ENCODE peak calls at places on chromosomes 5 and 9, in eight cellular contexts. I is WERI-Rb-1, B is coronary artery, V is SK-N-SH, X is colonic mucosa, G is AG09309, T is cardiac muscle cell, N is H1. L is an unnamed sample.

GRCh38 chr9:15155826-15156225 is 151.2 kb downstream of the TTC39B start:
- DNase-seq in I (no peak), B (no peak), V (peak; percentile 6), X (no peak), G (no peak), T (peak; percentile 54), N (no peak), L (no peak)

GRCh38 chr9:127921592-127922120 is 4.8 kb upstream of the ST6GALNAC4 start:
- DNase-seq in I (peak; percentile 71), B (no peak), V (peak; percentile 94), X (peak; percentile 82), G (no peak), T (peak; percentile 58), N (no peak), L (peak; percentile 50)

GRCh38 chr9:69204869-69205268 is 30.8 kb downstream of the TJP2 start:
- DNase-seq in I (no peak), B (no peak), V (no peak), X (no peak), G (no peak), T (peak; percentile 72), N (no peak), L (peak; percentile 33)

GRCh38 chr9:113963914-113964739 is 88.0 kb downstream of the ZNF618 start:
- DNase-seq in I (no peak), B (no peak), V (no peak), X (no peak), G (no peak), T (no peak), N (no peak), L (no peak)

GRCh38 chr5:72597456-72597948 is 90.3 kb upstream of the ZNF366 start:
- DNase-seq in I (no peak), B (no peak), V (no peak), X (no peak), G (peak; percentile 62), T (peak; percentile 91), N (no peak), L (peak; percentile 94)

GRCh38 chr5:150582281-150582791 is 58.1 kb upstream of the SYNPO start:
- DNase-seq in I (no peak), B (no peak), V (peak; percentile 86), X (peak; percentile 86), G (no peak), T (peak; percentile 90), N (no peak), L (peak; percentile 92)

GRCh38 chr5:57219386-57219785 is 45.5 kb downstream of the GPBP1 start:
- DNase-seq in I (no peak), B (no peak), V (no peak), X (no peak), G (no peak), T (no peak), N (no peak), L (no peak)

GRCh38 chr9:93017621-93018020 is 40.9 kb upstream of the SUSD3 start:
- DNase-seq in I (no peak), B (no peak), V (no peak), X (no peak), G (no peak), T (no peak), N (no peak), L (no peak)

GRCh38 chr5:670396-671270 is 22.5 kb downstream of the TPPP start:
- DNase-seq in I (no peak), B (no peak), V (peak; percentile 7), X (no peak), G (no peak), T (no peak), N (no peak), L (no peak)

GRCh38 chr5:110918683-110919082 is 152.8 kb upstream of the TSLP start:
- DNase-seq in I (no peak), B (no peak), V (no peak), X (no peak), G (no peak), T (no peak), N (no peak), L (no peak)

GRCh38 chr5:110916373-110917049 is 155.0 kb upstream of the TSLP start:
- DNase-seq in I (peak; percentile 58), B (no peak), V (no peak), X (no peak), G (peak; percentile 78), T (peak; percentile 92), N (no peak), L (peak; percentile 99)

GRCh38 chr5:110913221-110913620 is 158.3 kb upstream of the TSLP start:
- DNase-seq in I (no peak), B (no peak), V (no peak), X (no peak), G (no peak), T (no peak), N (no peak), L (peak; percentile 53)

DNA sequence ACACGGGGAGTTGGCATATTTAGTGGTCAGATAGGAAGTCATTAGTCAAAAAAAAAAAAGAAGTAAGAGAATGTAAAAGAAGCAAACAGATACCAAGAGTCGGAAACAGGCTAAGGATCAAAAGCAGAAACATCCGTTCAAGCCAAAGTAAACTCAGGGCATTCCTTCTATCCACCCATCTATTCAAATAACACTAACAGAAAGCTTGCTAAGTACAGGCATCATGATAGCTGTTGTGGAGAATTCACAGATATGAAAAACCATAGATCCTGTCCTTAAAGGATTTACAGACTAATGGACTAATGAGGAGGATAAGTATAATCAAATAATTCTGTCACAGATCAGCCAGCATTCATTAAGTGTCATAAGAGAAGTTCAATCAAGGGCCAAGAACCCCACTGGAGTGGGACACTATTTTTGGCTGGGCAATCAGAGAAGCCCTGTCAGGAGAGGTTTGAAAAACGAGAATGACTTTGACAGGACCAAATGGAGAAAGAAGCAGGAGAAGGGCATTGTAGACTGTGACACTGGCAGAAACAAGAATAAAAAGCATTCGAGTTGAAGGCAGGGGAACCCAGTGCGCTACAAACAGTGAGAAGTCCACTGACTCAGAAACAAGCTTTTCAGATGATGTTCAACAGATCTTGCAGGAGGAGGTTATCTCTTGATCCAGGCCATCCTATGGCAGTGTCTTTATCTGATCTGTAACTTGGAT is 154.2 kb upstream of the TSLP start:
- DNase-seq in I (no peak), B (no peak), V (no peak), X (no peak), G (no peak), T (peak; percentile 30), N (no peak), L (peak; percentile 87)
- H3K4me3 ChIP-seq in I (no peak overlapping the region), B (no peak overlapping the region), V (peak overlapping the region; percentile 9), X (no peak overlapping the region), G (no peak overlapping the region), T (no peak overlapping the region), N (no peak overlapping the region), L (peak overlapping the region; percentile 21)

GRCh38 chr9:117545846-117546245 is 131.0 kb upstream of the ASTN2 start:
- DNase-seq in I (no peak), B (no peak), V (no peak), X (no peak), G (no peak), T (no peak), N (no peak), L (no peak)

GRCh38 chr9:117547321-117547720 is 132.5 kb upstream of the ASTN2 start:
- DNase-seq in I (peak; percentile 66), B (no peak), V (no peak), X (no peak), G (no peak), T (no peak), N (no peak), L (no peak)

GRCh38 chr9:117546894-117547293 is 132.0 kb upstream of the ASTN2 start:
- DNase-seq in I (peak; percentile 86), B (no peak), V (peak; percentile 46), X (peak; percentile 21), G (no peak), T (no peak), N (no peak), L (no peak)

GRCh38 chr9:117541192-117541591 is 126.3 kb upstream of the ASTN2 start:
- DNase-seq in I (no peak), B (no peak), V (no peak), X (no peak), G (no peak), T (no peak), N (no peak), L (no peak)

DNA sequence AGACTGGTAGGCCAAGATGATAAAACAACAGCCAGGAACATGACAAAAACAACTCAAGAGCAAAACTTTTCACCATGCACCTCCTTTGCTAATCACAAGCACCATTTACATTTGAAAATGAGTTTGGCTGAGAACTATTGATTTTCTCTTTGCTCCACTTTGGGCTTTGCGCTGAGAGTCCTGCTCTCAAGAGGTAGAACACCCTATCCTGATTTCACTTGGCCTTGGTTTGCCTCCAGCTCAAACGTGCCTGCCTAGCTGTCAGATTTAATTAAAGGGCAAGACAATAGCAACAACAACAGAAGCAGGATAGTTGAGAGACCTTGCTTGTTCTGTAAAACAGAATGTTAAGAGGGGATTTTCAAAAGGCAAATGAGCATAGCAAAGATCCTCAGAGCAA is 128.2 kb upstream of the ASTN2 start:
- DNase-seq in I (peak; percentile 60), B (no peak), V (no peak), X (no peak), G (no peak), T (no peak), N (no peak), L (no peak)
- TF ChIP-seq CTCF in I (no peak), B (no peak), V (no peak), X (no peak), G (no peak), T (no peak), N (no peak), L (no peak)

GRCh38 chr9:37424204-37424685 is 1.7 kb downstream of the GRHPR start:
- DNase-seq in I (no peak), B (no peak), V (no peak), X (no peak), G (no peak), T (no peak), N (no peak), L (no peak)

GRCh38 chr9:37422289-37423104 is at the start of gene GRHPR:
- DNase-seq in I (peak; percentile 92), B (peak; percentile 92), V (peak; percentile 95), X (peak; percentile 93), G (no peak), T (peak; percentile 72), N (no peak), L (peak; percentile 65)

GRCh38 chr9:37420271-37421215 is 2.0 kb upstream of the GRHPR start:
- DNase-seq in I (no peak), B (no peak), V (no peak), X (no peak), G (no peak), T (no peak), N (no peak), L (no peak)

GRCh38 chr9:37423508-37423907 is 1.0 kb downstream of the GRHPR start:
- DNase-seq in I (no peak), B (no peak), V (no peak), X (no peak), G (no peak), T (no peak), N (no peak), L (no peak)

DNA sequence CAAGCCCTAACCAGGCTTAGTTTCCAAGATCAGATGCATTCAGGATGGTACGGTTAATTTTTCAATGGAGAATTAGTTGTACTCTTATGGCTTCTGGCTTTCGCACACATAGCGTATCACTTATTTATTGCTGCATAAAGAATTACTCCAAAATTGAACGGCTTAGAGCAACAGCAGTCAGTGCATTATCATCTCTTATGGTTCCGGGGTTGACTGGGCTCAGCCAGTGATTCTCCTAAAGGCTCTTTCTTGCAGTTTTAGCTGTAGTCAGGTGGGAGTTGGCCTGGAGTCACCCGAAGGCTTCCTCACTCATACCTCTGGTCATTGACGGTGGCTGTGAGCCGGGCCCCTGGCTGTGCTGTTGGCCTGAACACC is 595 bp upstream of the GRHPR start:
- DNase-seq in I (no peak), B (no peak), V (no peak), X (no peak), G (no peak), T (no peak), N (no peak), L (no peak)
- H3K4me3 ChIP-seq in I (peak overlapping the region; percentile 98), B (peak overlapping the region; percentile 91), V (peak overlapping the region; percentile 90), X (peak overlapping the region; percentile 84), G (peak overlapping the region; percentile 86), T (peak overlapping the region; percentile 63), N (peak overlapping the region; percentile 97), L (peak overlapping the region; percentile 82)

GRCh38 chr9:14096182-14096922 is 217.6 kb downstream of the NFIB start:
- DNase-seq in I (peak; percentile 31), B (no peak), V (peak; percentile 50), X (no peak), G (no peak), T (peak; percentile 83), N (no peak), L (peak; percentile 88)
- TF ChIP-seq CTCF in I (no peak), B (no peak), V (no peak), X (no peak), G (no peak), T (no peak), N (no peak), L (no peak)

L was measured in fibroblast of villous mesenchyme.